ENCODE peak calls at places on chromosomes 1 and 21, in seven cellular contexts. E is K562, Z is SJSA1, U is astrocyte, G is psoas muscle, S is OCI-LY7, M is DND-41. J is an unnamed sample.

GRCh38 chr1:156556354-156556753 is 16.0 kb downstream of the IQGAP3 start:
- DNase-seq in M (no peak), Z (no peak), G (no peak), E (no peak), U (no peak), S (no peak), J (no peak)

GRCh38 chr1:22808846-22809501 is 98.3 kb downstream of the EPHB2 start:
- DNase-seq in E (no peak), S (no peak), G (peak; percentile 72), M (no peak), Z (no peak), U (peak; percentile 91), J (no peak)

GRCh38 chr1:180953291-180953747 is 40.6 kb downstream of the KIAA1614 start:
- DNase-seq in U (no peak), E (no peak), Z (no peak), M (no peak), G (peak; percentile 40), S (no peak), J (no peak)

GRCh38 chr1:201255470-201256362 is 27.6 kb upstream of the PKP1 start:
- DNase-seq in Z (no peak), E (no peak), G (no peak), U (no peak), M (no peak), S (no peak), J (peak; percentile 39)

GRCh38 chr1:50023292-50024159 is at the start of gene AGBL4:
- DNase-seq in Z (no peak), G (peak; percentile 48), E (peak; percentile 66), M (no peak), U (peak; percentile 8), S (no peak), J (no peak)

GRCh38 chr1:92273039-92273438 is 25.7 kb downstream of the GLMN start:
- DNase-seq in E (no peak), S (no peak), U (no peak), G (no peak), Z (no peak), M (no peak), J (no peak)

GRCh38 chr1:16146888-16147614 is 8.8 kb downstream of the EPHA2 start:
- DNase-seq in E (peak; percentile 37), Z (no peak), G (no peak), U (peak; percentile 85), S (no peak), M (no peak), J (no peak)

GRCh38 chr1:83999316-83999819 is 436 bp upstream of the TTLL7 start:
- DNase-seq in M (no peak), Z (peak; percentile 91), E (peak; percentile 76), U (peak; percentile 65), S (peak; percentile 79), G (peak; percentile 77), J (peak; percentile 70)

GRCh38 chr1:33334081-33334552 is 13.2 kb upstream of the A3GALT2 start:
- DNase-seq in U (no peak), M (no peak), E (no peak), S (no peak), G (peak; percentile 83), Z (no peak), J (no peak)

GRCh38 chr1:100353988-100354387 is 1.7 kb downstream of the CDC14A start:
- DNase-seq in U (peak; percentile 31), E (no peak), G (no peak), S (peak; percentile 12), M (no peak), Z (peak; percentile 69), J (no peak)

GRCh38 chr1:44120398-44120949 is 1.9 kb downstream of the KLF17 start:
- DNase-seq in E (no peak), M (no peak), G (no peak), Z (no peak), S (no peak), U (no peak), J (no peak)

GRCh38 chr1:156465747-156466365 is 34.7 kb downstream of the MEF2D start:
- DNase-seq in E (peak; percentile 20), G (no peak), S (peak; percentile 39), U (no peak), M (no peak), Z (no peak), J (no peak)

GRCh38 chr1:194362327-194362726 is 1175.9 kb upstream of the B3GALT2 start:
- DNase-seq in E (no peak), G (no peak), U (no peak), Z (no peak), S (no peak), M (no peak), J (no peak)

GRCh38 chr1:7642781-7643180 is 128.3 kb upstream of the VAMP3 start:
- DNase-seq in E (no peak), G (no peak), M (no peak), U (no peak), Z (no peak), S (no peak), J (no peak)

GRCh38 chr1:12147116-12147753 is 19.6 kb upstream of the TNFRSF1B start:
- DNase-seq in G (no peak), S (no peak), Z (no peak), M (no peak), U (no peak), E (no peak), J (no peak)

GRCh38 chr1:219373616-219373935 is 199.9 kb downstream of the LYPLAL1 start:
- DNase-seq in U (no peak), E (no peak), S (no peak), G (no peak), M (no peak), Z (no peak), J (no peak)

GRCh38 chr1:43348809-43349593 is 9.8 kb upstream of the CDC20 start:
- DNase-seq in M (no peak), S (peak; percentile 74), Z (no peak), U (peak; percentile 70), G (peak; percentile 72), E (peak; percentile 37), J (peak; percentile 89)

GRCh38 chr1:1920608-1921458 is 1.8 kb upstream of the TMEM52 start:
- DNase-seq in M (no peak), G (no peak), Z (no peak), E (no peak), S (no peak), U (no peak), J (peak; percentile 68)

GRCh38 chr1:1918901-1919303 is at the start of gene TMEM52:
- DNase-seq in S (no peak), U (no peak), M (no peak), E (peak; percentile 95), Z (no peak), G (no peak), J (no peak)

GRCh38 chr1:1920057-1920607 is 1.1 kb upstream of the TMEM52 start:
- DNase-seq in M (no peak), U (no peak), E (no peak), S (no peak), Z (no peak), G (no peak), J (no peak)

GRCh38 chr1:1917995-1918900 is 831 bp downstream of the TMEM52 start:
- DNase-seq in U (no peak), E (no peak), Z (no peak), S (no peak), G (peak; percentile 35), M (no peak), J (peak; percentile 66)

DNA sequence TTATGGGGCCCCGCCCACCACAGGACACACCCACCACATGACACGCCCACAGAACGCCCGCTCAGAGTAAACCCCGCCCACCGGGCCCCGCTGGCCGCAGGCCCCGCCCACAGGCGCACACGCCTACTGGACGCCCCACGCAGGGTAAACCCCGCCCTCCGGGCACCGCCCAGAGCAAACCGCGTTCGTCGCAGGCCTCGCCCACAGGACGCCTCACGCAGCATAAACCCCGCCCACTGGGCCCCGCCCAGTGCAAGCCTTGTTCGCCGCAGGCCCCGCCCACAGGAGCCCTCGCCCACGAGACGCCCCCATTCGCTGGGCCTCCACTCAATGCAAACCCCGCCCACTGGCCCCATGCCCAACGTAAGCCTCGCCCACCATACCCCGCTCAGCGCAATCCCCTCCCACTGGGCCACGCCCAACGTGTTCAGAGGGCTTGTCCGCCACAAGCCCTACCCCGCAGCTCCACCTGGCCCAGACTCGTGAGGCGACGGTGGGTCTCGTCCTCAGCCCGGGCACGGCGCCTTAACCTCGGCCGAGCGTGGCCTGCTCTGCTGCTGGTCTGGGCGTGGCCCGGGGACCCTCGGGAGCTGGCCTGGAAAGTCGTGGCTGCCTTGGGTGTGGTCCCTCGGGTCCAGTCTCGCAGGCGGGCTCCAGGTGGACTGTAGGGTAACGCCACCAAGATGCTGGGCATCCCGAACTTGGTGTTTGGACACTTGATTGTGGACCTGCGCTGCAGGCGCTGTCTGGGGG is 401 bp upstream of the TMEM52 start:
- DNase-seq in S (peak; percentile 100), G (peak; percentile 99), E (peak; percentile 100), M (peak; percentile 98), Z (peak; percentile 90), U (peak; percentile 77), J (peak; percentile 99)
- H3K27ac ChIP-seq in S (no peak overlapping the region), G (peak overlapping the region; percentile 85), E (no peak overlapping the region), M (no peak overlapping the region), Z (no peak overlapping the region), U (no peak overlapping the region), J (no peak overlapping the region)

GRCh38 chr1:26317143-26317542 is 615 bp upstream of the CD52 start:
- DNase-seq in G (no peak), U (no peak), S (no peak), E (no peak), Z (no peak), M (no peak), J (no peak)
- H3K4me3 ChIP-seq in G (no peak overlapping the region), U (no peak overlapping the region), S (peak overlapping the region; percentile 93), E (peak overlapping the region; percentile 21), Z (no peak overlapping the region), M (no peak overlapping the region), J (no peak overlapping the region)

GRCh38 chr21:43687566-43688395 is 28.4 kb downstream of the RRP1B start:
- DNase-seq in S (no peak), M (no peak), U (no peak), Z (no peak), G (no peak), E (no peak), J (no peak)
- H3K27ac ChIP-seq in S (no peak overlapping the region), M (no peak overlapping the region), U (no peak overlapping the region), Z (no peak overlapping the region), G (no peak overlapping the region), E (no peak overlapping the region), J (no peak overlapping the region)

DNA sequence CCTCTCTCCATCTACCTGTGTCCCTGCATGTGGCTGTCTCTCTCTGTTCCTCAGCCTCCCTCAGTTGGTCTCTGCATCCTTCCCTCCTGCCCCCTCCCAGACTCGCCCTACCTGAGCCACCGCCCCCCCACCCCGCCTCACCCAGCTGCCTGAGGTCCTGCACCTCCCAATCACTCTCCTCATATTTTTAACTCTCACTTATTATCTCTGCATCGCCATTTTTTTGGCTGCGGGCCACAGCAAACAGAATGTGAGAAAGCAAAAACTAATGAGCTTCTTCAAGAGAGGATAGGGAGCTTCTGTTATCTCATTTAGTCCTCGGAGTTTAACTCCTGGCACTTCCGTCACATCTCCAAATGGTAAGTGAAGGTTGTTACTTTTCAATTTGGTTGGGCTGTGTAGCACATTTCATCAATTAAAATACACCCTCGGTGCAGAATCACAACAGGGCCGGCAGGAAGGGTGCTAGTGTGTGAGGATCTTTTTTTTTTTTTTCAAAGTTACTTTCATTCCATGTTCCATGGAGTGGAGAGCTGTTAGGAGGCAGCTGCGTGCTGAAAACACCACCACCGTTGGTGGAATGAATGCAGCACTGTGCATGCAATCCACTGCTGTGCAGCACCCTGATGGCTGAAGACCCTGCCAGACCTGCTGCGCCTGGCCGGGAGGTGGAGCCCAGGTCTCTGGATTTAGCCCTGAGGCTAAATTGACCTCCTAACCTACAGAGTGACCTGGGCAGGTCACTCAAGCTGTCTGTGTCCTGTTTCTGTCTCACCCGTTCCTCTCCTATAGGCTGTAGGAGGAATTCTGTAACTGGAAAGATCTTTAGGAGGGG is 157.2 kb upstream of the NFIA start:
- DNase-seq in E (peak; percentile 36), U (no peak), S (no peak), Z (no peak), M (no peak), G (no peak), J (no peak)
- H3K4me3 ChIP-seq in E (peak overlapping the region; percentile 3), U (no peak overlapping the region), S (no peak overlapping the region), Z (no peak overlapping the region), M (no peak overlapping the region), G (no peak overlapping the region), J (no peak overlapping the region)

GRCh38 chr1:225866981-225867380 is 15.2 kb downstream of the TMEM63A start:
- DNase-seq in U (no peak), M (no peak), E (no peak), Z (no peak), S (no peak), G (no peak), J (no peak)
- H3K27ac ChIP-seq in U (no peak overlapping the region), M (no peak overlapping the region), E (no peak overlapping the region), Z (no peak overlapping the region), S (no peak overlapping the region), G (no peak overlapping the region), J (no peak overlapping the region)

J was measured in RWPE2.